ENCODE peak calls at places on chromosomes 2 and 18, in six cellular contexts. N, E, H, K, I and G are unnamed samples.

GRCh38 chr2:187379869-187380268 is 68.2 kb downstream of the CALCRL start:
- DNase-seq in H (no peak), E (no peak), K (no peak), N (no peak), I (no peak), G (no peak)

GRCh38 chr2:64770137-64770780 is 116.5 kb upstream of the SERTAD2 start:
- DNase-seq in K (no peak), H (no peak), E (peak; percentile 52), N (no peak), I (no peak), G (no peak)

GRCh38 chr2:455046-455705 is 167.3 kb upstream of the ALKAL2 start:
- DNase-seq in I (no peak), E (no peak), H (no peak), N (peak; percentile 18), K (no peak), G (no peak)

GRCh38 chr2:46365913-46366674 is 68.9 kb downstream of the EPAS1 start:
- DNase-seq in E (peak; percentile 47), I (no peak), N (no peak), H (no peak), K (no peak), G (no peak)

GRCh38 chr18:74806700-74807416 is 209.2 kb downstream of the ZNF407 start:
- DNase-seq in N (no peak), I (no peak), E (peak; percentile 96), H (no peak), K (peak; percentile 57), G (no peak)

GRCh38 chr2:20411361-20411894 is 35.4 kb upstream of the RHOB start:
- DNase-seq in K (peak; percentile 68), I (peak; percentile 62), E (peak; percentile 83), N (peak; percentile 59), H (peak; percentile 20), G (peak; percentile 10)

GRCh38 chr2:57182941-57183340 is 863.7 kb upstream of the VRK2 start:
- DNase-seq in I (no peak), H (no peak), E (no peak), N (no peak), K (no peak), G (no peak)

GRCh38 chr2:202436631-202437030 is 60.5 kb downstream of the BMPR2 start:
- DNase-seq in E (no peak), K (no peak), N (no peak), H (no peak), I (no peak), G (no peak)

GRCh38 chr2:224151161-224151560 is 112.1 kb upstream of the SERPINE2 start:
- DNase-seq in I (no peak), H (no peak), K (no peak), N (no peak), E (peak; percentile 66), G (no peak)

GRCh38 chr18:60053747-60054304 is 154.0 kb downstream of the PMAIP1 start:
- DNase-seq in I (no peak), E (peak; percentile 100), N (no peak), H (no peak), K (peak; percentile 94), G (no peak)

GRCh38 chr2:44358498-44358897 is 2.8 kb downstream of the PREPL start:
- DNase-seq in I (peak; percentile 16), K (peak; percentile 84), E (peak; percentile 75), N (peak; percentile 55), H (peak; percentile 12), G (no peak)

GRCh38 chr2:173806761-173807160 is 158.4 kb downstream of the SP3 start:
- DNase-seq in K (no peak), I (no peak), N (no peak), E (peak; percentile 16), H (no peak), G (no peak)

GRCh38 chr2:239984431-239985194 is 40.5 kb downstream of the NDUFA10 start:
- DNase-seq in I (no peak), N (no peak), K (no peak), E (no peak), H (no peak), G (no peak)

GRCh38 chr2:230326453-230327417 is at the start of gene SP140L:
- DNase-seq in I (peak; percentile 47), H (peak; percentile 76), N (peak; percentile 77), E (peak; percentile 91), K (peak; percentile 44), G (no peak)

GRCh38 chr18:28903366-28903765 is 726.4 kb upstream of the CDH2 start:
- DNase-seq in I (no peak), N (no peak), K (no peak), H (no peak), E (peak; percentile 43), G (no peak)

GRCh38 chr2:221896505-221897151 is 324.5 kb upstream of the EPHA4 start:
- DNase-seq in H (no peak), K (no peak), E (peak; percentile 29), N (no peak), I (no peak), G (no peak)